ENCODE peak calls at places on chromosome 6, in ten cellular contexts. B, C, J, P, S, Q, E, D, N and A are unnamed samples.
A peak's percentile ranks its signal among the peaks of the same experiment; 100 is the strongest.

GRCh38 chr6:54194067-54194466 is 82.8 kb downstream of the MLIP start:
- DNase-seq in E (no peak), D (no peak), S (no peak), B (peak; percentile 69), Q (no peak), N (no peak), J (no peak), P (peak; percentile 26), C (peak; percentile 28), A (no peak)

GRCh38 chr6:165266236-165267025 is 43.0 kb downstream of the C6orf118 start:
- DNase-seq in D (no peak), Q (no peak), B (no peak), S (no peak), C (no peak), E (no peak), P (no peak), J (no peak), N (no peak), A (no peak)

GRCh38 chr6:15897063-15897934 is 231.6 kb upstream of the MYLIP start:
- DNase-seq in N (no peak), Q (no peak), C (peak; percentile 89), D (no peak), E (no peak), J (no peak), S (no peak), B (peak; percentile 83), P (peak; percentile 41), A (no peak)

GRCh38 chr6:19771753-19772336 is 65.3 kb upstream of the ID4 start:
- DNase-seq in B (peak; percentile 84), P (peak; percentile 53), N (no peak), J (no peak), Q (no peak), S (no peak), C (peak; percentile 50), D (no peak), E (no peak), A (no peak)

GRCh38 chr6:169639653-169640278 is 62.1 kb downstream of the WDR27 start:
- DNase-seq in B (peak; percentile 22), J (no peak), E (no peak), N (no peak), D (peak; percentile 25), P (no peak), C (no peak), Q (no peak), S (no peak), A (no peak)

GRCh38 chr6:73803562-73804221 is 107.7 kb downstream of the CD109 start:
- DNase-seq in C (peak; percentile 66), N (no peak), P (peak; percentile 65), D (peak; percentile 55), E (no peak), B (peak; percentile 99), J (no peak), S (no peak), Q (peak; percentile 14), A (no peak)

GRCh38 chr6:155782320-155782730 is 326.7 kb upstream of the NOX3 start:
- DNase-seq in S (no peak), E (no peak), N (no peak), Q (no peak), J (no peak), B (peak; percentile 6), C (peak; percentile 52), P (peak; percentile 99), D (peak; percentile 76), A (no peak)

GRCh38 chr6:2502998-2503674 is 247.6 kb downstream of the MYLK4 start:
- DNase-seq in E (no peak), P (no peak), C (no peak), S (no peak), D (no peak), B (no peak), N (no peak), Q (no peak), J (no peak), A (no peak)

GRCh38 chr6:131029661-131030297 is 33.3 kb downstream of the EPB41L2 start:
- DNase-seq in P (peak; percentile 74), Q (no peak), N (no peak), B (peak; percentile 61), D (no peak), S (no peak), J (no peak), E (no peak), C (peak; percentile 24), A (no peak)

GRCh38 chr6:19024737-19025136 is 637.6 kb downstream of the RNF144B start:
- DNase-seq in N (no peak), P (peak; percentile 70), S (no peak), D (no peak), B (peak; percentile 24), J (no peak), E (no peak), C (peak; percentile 51), Q (no peak), A (no peak)

GRCh38 chr6:42746452-42747400 is 823 bp upstream of the TBCC start:
- DNase-seq in J (no peak), P (peak; percentile 93), C (peak; percentile 93), Q (peak; percentile 84), E (peak; percentile 97), D (peak; percentile 91), N (peak; percentile 57), B (peak; percentile 75), S (peak; percentile 82), A (no peak)

GRCh38 chr6:137390264-137390787 is 103.9 kb downstream of the OLIG3 start:
- DNase-seq in P (peak; percentile 81), Q (no peak), N (no peak), C (no peak), B (no peak), E (no peak), J (no peak), S (no peak), D (no peak), A (no peak)

GRCh38 chr6:158233214-158233795 is 65.2 kb downstream of the GTF2H5 start:
- DNase-seq in S (peak; percentile 39), P (peak; percentile 26), Q (no peak), C (no peak), B (no peak), E (no peak), D (no peak), J (no peak), N (no peak), A (no peak)

GRCh38 chr6:161443868-161444267 is 170.0 kb upstream of the AGPAT4 start:
- DNase-seq in S (no peak), D (no peak), C (no peak), P (peak; percentile 63), E (no peak), N (no peak), Q (peak; percentile 40), J (no peak), B (no peak), A (no peak)